ENCODE peak calls at places on chromosomes 5 and 9, in nine cellular contexts. Q is neuronal stem cell; G is psoas muscle; X is A673; I is K562; N is CD8-positive, alpha-beta memory T cell; M is breast epithelium; H is naive thymus-derived CD4-positive, alpha-beta T cell; W is lung. T is an unnamed sample.

GRCh38 chr9:14180077-14180941 is 133.6 kb downstream of the NFIB start:
- DNase-seq in Q (no peak), G (no peak), X (no peak), I (no peak), N (no peak), M (peak; percentile 63), H (no peak), W (no peak), T (no peak)

GRCh38 chr9:133658442-133659431 is 22.6 kb downstream of the DBH start:
- DNase-seq in Q (peak; percentile 37), G (peak; percentile 71), X (peak; percentile 80), I (peak; percentile 83), N (no peak), M (no peak), H (no peak), W (peak; percentile 56), T (no peak)

GRCh38 chr5:127013407-127013806 is 17.0 kb downstream of the MARCHF3 start:
- DNase-seq in Q (no peak), G (no peak), X (no peak), I (no peak), N (no peak), M (no peak), H (no peak), W (no peak), T (no peak)

GRCh38 chr5:144468542-144468941 is 297.9 kb downstream of the KCTD16 start:
- DNase-seq in Q (no peak), G (no peak), X (no peak), I (no peak), N (no peak), M (no peak), H (no peak), W (no peak), T (no peak)

GRCh38 chr9:36401179-36401740 is 1.2 kb upstream of the RNF38 start:
- DNase-seq in Q (no peak), G (no peak), X (no peak), I (peak; percentile 82), N (peak; percentile 75), M (no peak), H (no peak), W (no peak), T (peak; percentile 82)

GRCh38 chr9:95360866-95361265 is 43.4 kb upstream of the FANCC start:
- DNase-seq in Q (peak; percentile 48), G (no peak), X (no peak), I (no peak), N (no peak), M (no peak), H (no peak), W (no peak), T (no peak)

GRCh38 chr5:138753794-138754698 is 821 bp downstream of the CTNNA1 start:
- DNase-seq in Q (peak; percentile 42), G (peak; percentile 95), X (peak; percentile 84), I (peak; percentile 62), N (no peak), M (peak; percentile 92), H (no peak), W (peak; percentile 94), T (peak; percentile 91)

GRCh38 chr5:147204576-147204975 is 30.2 kb upstream of the STK32A start:
- DNase-seq in Q (no peak), G (no peak), X (no peak), I (no peak), N (no peak), M (no peak), H (no peak), W (no peak), T (no peak)

GRCh38 chr9:13352451-13352979 is 73.0 kb upstream of the MPDZ start:
- DNase-seq in Q (no peak), G (no peak), X (no peak), I (no peak), N (no peak), M (no peak), H (no peak), W (no peak), T (no peak)

GRCh38 chr5:77845273-77845646 is 69.1 kb upstream of the TBCA start:
- DNase-seq in Q (no peak), G (no peak), X (no peak), I (no peak), N (no peak), M (no peak), H (no peak), W (no peak), T (no peak)

GRCh38 chr5:77842247-77842646 is 66.1 kb upstream of the TBCA start:
- DNase-seq in Q (no peak), G (no peak), X (no peak), I (no peak), N (no peak), M (no peak), H (no peak), W (no peak), T (no peak)

GRCh38 chr5:77846422-77847128 is 70.4 kb upstream of the TBCA start:
- DNase-seq in Q (no peak), G (no peak), X (no peak), I (no peak), N (no peak), M (no peak), H (no peak), W (no peak), T (no peak)

GRCh38 chr5:77843570-77844407 is 67.7 kb upstream of the TBCA start:
- DNase-seq in Q (no peak), G (no peak), X (no peak), I (no peak), N (no peak), M (no peak), H (no peak), W (no peak), T (no peak)

GRCh38 chr5:77844408-77845272 is 68.5 kb upstream of the TBCA start:
- DNase-seq in Q (no peak), G (no peak), X (no peak), I (no peak), N (no peak), M (no peak), H (no peak), W (no peak), T (peak; percentile 26)
- H3K4me3 ChIP-seq in Q (peak overlapping the region; percentile 63), G (peak overlapping the region; percentile 54), X (peak overlapping the region; percentile 12), I (no peak overlapping the region), N (peak overlapping the region; percentile 22), M (peak overlapping the region; percentile 72), H (peak overlapping the region; percentile 39), W (peak overlapping the region; percentile 15), T (peak overlapping the region; percentile 3)

GRCh38 chr5:136038635-136039034 is 9.8 kb downstream of the TGFBI start:
- DNase-seq in Q (no peak), G (no peak), X (no peak), I (no peak), N (no peak), M (no peak), H (no peak), W (no peak), T (no peak)

GRCh38 chr5:136039202-136039601 is 10.4 kb downstream of the TGFBI start:
- DNase-seq in Q (no peak), G (no peak), X (no peak), I (peak; percentile 22), N (no peak), M (no peak), H (no peak), W (no peak), T (no peak)

GRCh38 chr5:136036293-136036911 is 7.6 kb downstream of the TGFBI start:
- DNase-seq in Q (no peak), G (no peak), X (no peak), I (no peak), N (no peak), M (no peak), H (no peak), W (no peak), T (no peak)

GRCh38 chr5:136035837-136036236 is 7.0 kb downstream of the TGFBI start:
- DNase-seq in Q (no peak), G (no peak), X (no peak), I (no peak), N (no peak), M (no peak), H (no peak), W (no peak), T (no peak)

DNA sequence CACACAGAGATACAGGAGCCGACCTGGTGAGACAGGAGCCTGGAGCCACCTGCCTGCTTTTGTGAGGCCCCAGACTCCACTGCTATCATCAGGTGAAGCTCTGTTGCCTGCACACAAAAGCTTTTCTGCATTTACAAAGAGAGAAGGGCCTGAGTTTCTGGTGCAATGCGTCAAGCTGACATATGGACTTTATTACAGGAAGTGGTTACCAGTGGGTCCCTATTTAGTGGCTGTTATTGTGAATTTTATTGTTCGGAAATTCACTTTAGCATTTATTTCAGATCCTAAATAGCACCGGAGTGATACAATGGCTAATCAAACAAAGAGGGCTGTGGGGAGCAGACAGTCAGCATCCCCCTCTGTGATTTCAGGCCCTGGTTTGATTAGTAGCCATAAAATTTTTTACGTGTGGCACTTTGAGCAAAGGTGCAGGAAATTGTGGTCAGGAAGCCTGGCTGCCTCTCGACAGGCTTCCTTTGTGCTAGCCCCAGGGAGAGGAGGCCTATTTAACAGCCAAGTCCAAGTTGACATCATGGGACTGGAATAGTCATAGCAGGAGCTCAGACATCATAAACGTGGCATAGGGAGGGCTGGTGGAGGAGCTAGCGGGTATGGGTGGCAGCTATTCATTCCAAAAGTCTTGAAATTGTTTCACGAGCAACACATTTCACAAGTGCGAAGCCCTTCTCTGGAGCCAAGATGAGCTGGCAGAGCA is 8.4 kb downstream of the TGFBI start:
- DNase-seq in Q (no peak), G (peak; percentile 70), X (peak; percentile 99), I (no peak), N (peak; percentile 8), M (peak; percentile 57), H (no peak), W (no peak), T (peak; percentile 58)
- H3K4me1 ChIP-seq in Q (peaks cover 2% of the 10 kb centered on the region), G (peaks cover 39% of the 10 kb centered on the region), X (peaks cover 75% of the 10 kb centered on the region), I (no peaks in the 10 kb centered on the region), N (peaks cover 25% of the 10 kb centered on the region), M (no peaks in the 10 kb centered on the region), H (peaks cover 33% of the 10 kb centered on the region), W (no peaks in the 10 kb centered on the region), T (peaks cover 32% of the 10 kb centered on the region)

DNA sequence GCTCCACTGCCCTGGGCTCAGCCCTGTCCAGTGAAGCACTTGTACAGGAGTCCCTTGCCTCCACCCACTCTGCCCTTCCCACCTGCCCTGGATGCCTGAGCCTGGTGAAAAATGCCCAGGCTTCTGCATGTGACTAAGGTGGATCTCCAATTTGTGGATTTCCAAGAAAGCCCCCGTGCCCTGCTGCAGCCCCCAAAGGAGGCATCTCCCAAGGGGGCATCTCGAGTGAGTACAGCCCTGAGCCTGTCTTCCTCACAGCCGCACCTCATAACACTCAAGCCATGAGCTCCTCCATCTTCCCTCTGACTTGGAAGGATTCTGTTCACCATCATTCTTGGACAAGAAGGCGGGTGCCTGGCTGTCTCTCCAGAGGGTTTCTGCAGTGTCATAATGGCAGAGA is 158.0 kb upstream of the PPP1R26 start:
- DNase-seq in Q (no peak), G (no peak), X (no peak), I (no peak), N (no peak), M (no peak), H (no peak), W (no peak), T (no peak)
- H3K4me3 ChIP-seq in Q (no peak overlapping the region), G (no peak overlapping the region), X (no peak overlapping the region), I (no peak overlapping the region), N (no peak overlapping the region), M (no peak overlapping the region), H (no peak overlapping the region), W (no peak overlapping the region), T (no peak overlapping the region)

DNA sequence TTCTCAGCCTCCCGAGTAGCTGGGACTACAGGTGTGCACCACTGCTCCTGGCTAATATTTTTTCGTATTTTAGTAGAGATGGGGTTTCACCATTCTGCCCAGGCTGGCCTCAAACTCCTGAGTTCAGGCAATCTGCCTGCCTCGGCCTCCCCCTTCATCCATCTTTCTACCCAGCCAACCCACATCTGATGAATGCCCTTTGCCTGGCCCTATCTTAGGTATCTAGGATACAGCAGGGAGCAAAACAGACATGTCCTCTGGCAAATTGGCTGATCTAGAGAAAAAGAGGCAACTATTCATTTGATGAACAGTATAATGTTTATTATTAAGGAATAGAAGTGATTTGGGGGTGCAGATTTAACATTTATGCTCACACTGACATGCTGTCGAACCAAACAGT is 123.0 kb downstream of the TRIO start:
- DNase-seq in Q (no peak), G (no peak), X (no peak), I (no peak), N (no peak), M (no peak), H (no peak), W (no peak), T (no peak)
- H3K4me1 ChIP-seq in Q (peaks cover 27% of the 10 kb centered on the region), G (peaks cover 79% of the 10 kb centered on the region), X (peaks cover 62% of the 10 kb centered on the region), I (peaks cover 33% of the 10 kb centered on the region), N (peaks cover 5% of the 10 kb centered on the region), M (no peaks in the 10 kb centered on the region), H (no peaks in the 10 kb centered on the region), W (peaks cover 35% of the 10 kb centered on the region), T (peaks cover 76% of the 10 kb centered on the region)